ENCODE peak calls at places on chromosomes 7 and 10, in five cellular contexts. S is cardiac muscle cell; G is CD8-positive, alpha-beta memory T cell; P is GM23248; D is psoas muscle. U is an unnamed sample. For H3K36me3, the result is how much of the 10 kb centered on the place peaks cover.

GRCh38 chr7:24241216-24241615 is 42.8 kb upstream of the NPY start:
- DNase-seq in S (no peak), G (no peak), P (no peak), D (no peak), U (no peak)

GRCh38 chr10:115985696-115986095 is 287.3 kb downstream of the GFRA1 start:
- DNase-seq in S (no peak), G (no peak), P (no peak), D (no peak), U (no peak)

GRCh38 chr7:67487316-67487715 is 490.7 kb downstream of the TYW1 start:
- DNase-seq in S (no peak), G (no peak), P (peak), D (no peak), U (no peak)

GRCh38 chr7:50803359-50804337 is 21.0 kb upstream of the GRB10 start:
- DNase-seq in S (no peak), G (no peak), P (peak), D (no peak), U (no peak)

GRCh38 chr10:60611291-60611747 is 167.0 kb upstream of the CDK1 start:
- DNase-seq in S (no peak), G (no peak), P (peak), D (no peak), U (peak)

GRCh38 chr7:293681-294439 is 3.9 kb downstream of the FOXL3 start:
- DNase-seq in S (no peak), G (no peak), P (no peak), D (no peak), U (peak)

GRCh38 chr7:77454802-77455201 is 38.7 kb upstream of the GSAP start:
- DNase-seq in S (no peak), G (no peak), P (peak), D (no peak), U (no peak)

GRCh38 chr7:50411333-50412028 is 38.7 kb downstream of the FIGNL1 start:
- DNase-seq in S (no peak), G (no peak), P (no peak), D (no peak), U (no peak)

GRCh38 chr10:73906524-73907447 is 4.1 kb upstream of the PLAU start:
- DNase-seq in S (peak), G (no peak), P (peak), D (peak), U (peak)

GRCh38 chr7:26944486-26944885 is 80.1 kb upstream of the SKAP2 start:
- DNase-seq in S (no peak), G (no peak), P (no peak), D (no peak), U (no peak)

GRCh38 chr7:149027560-149028345 is 552 bp downstream of the PDIA4 start:
- DNase-seq in S (peak), G (no peak), P (peak), D (no peak), U (peak)

GRCh38 chr7:137206770-137207169 is 136.8 kb downstream of the PTN start:
- DNase-seq in S (no peak), G (no peak), P (no peak), D (no peak), U (no peak)

GRCh38 chr10:72794260-72794659 is 99.3 kb upstream of the OIT3 start:
- DNase-seq in S (no peak), G (no peak), P (peak), D (no peak), U (peak)

GRCh38 chr7:5213286-5213645 is 23.2 kb downstream of the WIPI2 start:
- DNase-seq in S (no peak), G (no peak), P (no peak), D (no peak), U (no peak)
- H3K36me3 ChIP-seq in S (under half), G (under half), P (half or more), D (half or more), U (half or more)

GRCh38 chr10:98316661-98317060 is 48.7 kb upstream of the LOXL4 start:
- DNase-seq in S (no peak), G (no peak), P (peak), D (no peak), U (no peak)
- H3K36me3 ChIP-seq in S (under half), G (under half), P (under half), D (under half), U (under half)

GRCh38 chr10:95637140-95637539 is 19.4 kb downstream of the ALDH18A1 start:
- DNase-seq in S (no peak), G (no peak), P (no peak), D (no peak), U (no peak)

GRCh38 chr10:95640891-95641315 is 15.6 kb downstream of the ALDH18A1 start:
- DNase-seq in S (no peak), G (no peak), P (no peak), D (no peak), U (no peak)

GRCh38 chr10:95637911-95638310 is 18.6 kb downstream of the ALDH18A1 start:
- DNase-seq in S (no peak), G (no peak), P (no peak), D (no peak), U (no peak)

GRCh38 chr10:95635319-95635733 is 21.2 kb downstream of the ALDH18A1 start:
- DNase-seq in S (no peak), G (no peak), P (no peak), D (no peak), U (no peak)
- H3K36me3 ChIP-seq in S (half or more), G (under half), P (half or more), D (half or more), U (half or more)

DNA sequence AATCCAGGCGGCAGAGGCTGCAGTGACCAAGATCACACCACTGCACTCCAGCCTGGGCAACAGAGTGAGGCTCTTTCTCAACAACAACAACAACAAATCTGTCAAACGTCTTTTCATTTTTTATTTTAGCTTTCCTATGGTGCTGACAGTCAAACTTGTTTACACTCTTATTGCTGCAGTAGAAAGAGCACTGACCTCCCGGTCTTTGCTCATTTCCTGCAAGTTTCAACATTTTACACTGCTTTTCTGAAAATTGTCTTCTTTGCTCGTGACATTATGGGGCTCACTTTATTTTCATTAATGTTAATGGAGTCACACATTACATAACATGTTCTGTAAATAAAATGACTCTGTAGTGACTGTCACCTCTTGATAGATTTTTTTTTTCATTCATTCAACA is 277.2 kb downstream of the CELF2 start:
- DNase-seq in S (no peak), G (no peak), P (no peak), D (no peak), U (no peak)
- H3K36me3 ChIP-seq in S (under half), G (half or more), P (under half), D (under half), U (under half)

GRCh38 chr10:127035827-127036226 is 130.6 kb downstream of the DOCK1 start:
- DNase-seq in S (no peak), G (no peak), P (no peak), D (no peak), U (no peak)

GRCh38 chr10:127033569-127034175 is 128.4 kb downstream of the DOCK1 start:
- DNase-seq in S (no peak), G (no peak), P (no peak), D (no peak), U (no peak)

GRCh38 chr10:127034790-127035189 is 129.6 kb downstream of the DOCK1 start:
- DNase-seq in S (no peak), G (no peak), P (no peak), D (no peak), U (no peak)

GRCh38 chr10:127033116-127033515 is 127.9 kb downstream of the DOCK1 start:
- DNase-seq in S (no peak), G (no peak), P (no peak), D (no peak), U (no peak)

DNA sequence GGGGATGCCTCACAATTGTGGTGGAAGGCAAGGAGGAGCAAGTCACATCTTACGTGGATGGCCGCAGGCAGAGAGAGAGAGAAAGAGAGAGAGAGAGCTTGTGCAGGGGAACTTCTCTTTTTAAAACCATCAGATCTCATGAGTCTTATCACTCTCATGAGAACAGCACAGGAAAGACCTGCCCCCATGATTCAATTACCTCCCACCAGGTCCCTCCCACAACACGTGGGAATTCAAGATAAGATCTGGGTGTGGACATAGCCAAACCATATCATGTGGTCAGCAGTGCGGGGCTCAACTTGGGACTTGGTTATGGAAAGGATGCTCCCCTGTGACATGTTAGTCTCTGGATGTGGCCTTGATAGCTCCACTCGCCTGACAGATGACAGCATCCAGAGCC is 129.0 kb downstream of the DOCK1 start:
- DNase-seq in S (no peak), G (no peak), P (no peak), D (no peak), U (no peak)
- H3K36me3 ChIP-seq in S (under half), G (under half), P (under half), D (under half), U (half or more)

DNA sequence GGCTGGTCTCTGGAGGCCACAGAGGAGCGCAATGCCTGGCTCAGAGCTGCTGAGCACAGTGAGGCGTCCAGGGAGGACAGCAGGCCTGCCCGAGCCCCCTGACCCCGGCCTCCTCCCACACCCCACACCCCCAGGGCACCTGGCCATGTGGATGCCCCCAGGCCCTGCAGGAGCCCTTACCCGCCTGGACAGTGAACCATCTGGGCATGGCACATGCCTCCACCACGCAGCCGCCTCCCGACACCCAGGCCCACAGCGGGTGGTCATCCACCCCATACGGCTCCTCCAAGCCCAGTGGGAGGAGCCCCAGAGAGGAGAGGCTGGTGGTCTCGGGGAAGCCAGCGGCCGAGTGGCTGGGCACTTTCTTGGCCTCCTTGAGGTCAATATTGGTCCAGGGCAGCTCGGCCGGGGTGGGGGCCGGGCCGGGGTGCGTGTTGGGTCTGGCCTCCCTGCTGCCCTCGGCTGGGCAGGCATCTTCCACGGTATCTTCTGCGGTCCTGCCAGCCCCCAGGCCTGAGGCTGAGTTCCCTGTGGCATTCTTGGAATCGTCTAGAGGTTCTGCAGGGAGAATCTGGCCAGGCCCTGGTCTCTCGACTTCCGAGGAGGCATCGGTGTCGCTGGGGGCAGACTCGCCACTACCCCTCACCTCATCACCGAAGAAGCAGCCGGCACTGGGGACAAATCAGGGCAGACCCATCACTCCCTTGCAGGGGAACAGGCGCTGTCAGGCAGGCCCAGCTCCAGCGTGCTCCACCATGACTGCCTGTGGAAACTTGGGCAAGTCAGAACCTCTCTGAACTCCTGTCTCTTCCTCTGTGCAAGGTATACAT is 18.6 kb downstream of the TECPR1 start:
- DNase-seq in S (no peak), G (no peak), P (no peak), D (no peak), U (peak)
- H3K36me3 ChIP-seq in S (under half), G (under half), P (under half), D (under half), U (under half)

DNA sequence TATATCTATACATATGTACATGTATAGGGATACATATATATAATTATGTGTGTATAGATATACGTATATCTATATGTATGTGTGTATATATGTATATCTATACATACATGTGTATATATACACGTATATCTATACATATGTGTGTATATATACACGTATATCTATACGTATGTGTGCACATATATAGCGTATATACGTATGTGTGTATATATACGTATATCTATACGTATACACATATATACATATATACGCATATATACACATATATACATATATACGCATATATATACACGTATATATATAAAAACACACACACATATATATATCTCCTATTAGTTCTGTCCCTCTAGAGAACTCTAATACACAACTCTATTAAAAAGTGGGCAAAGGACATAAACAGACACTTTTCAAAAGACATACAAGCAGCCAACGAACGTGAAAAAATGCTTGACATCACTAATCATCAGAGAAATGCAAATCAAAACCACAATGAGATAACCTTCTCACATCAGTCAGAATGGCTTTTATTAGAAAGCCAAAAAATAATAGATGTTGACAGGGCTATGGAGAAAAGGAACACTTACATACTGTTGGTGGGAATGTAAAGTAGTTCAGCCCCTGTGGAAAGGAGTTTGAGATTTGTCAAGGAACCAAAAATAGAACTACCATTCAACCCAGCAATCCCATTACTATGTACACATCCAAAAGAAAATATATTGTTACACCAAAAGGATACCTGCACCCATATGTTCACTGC is 22.0 kb upstream of the TMEM120A start:
- DNase-seq in S (peak), G (no peak), P (no peak), D (no peak), U (no peak)
- H3K36me3 ChIP-seq in S (under half), G (under half), P (under half), D (under half), U (under half)

U was measured in osteoblast.